ENCODE peak calls at places on chromosomes 5 and 9, in six cellular contexts. W is GM23338, I is A549, R is K562, T is HCT116, J is Panc1. V is an unnamed sample.

GRCh38 chr5:115657125-115657882 is 31.5 kb upstream of the TMED7 start:
- DNase-seq in W (no peak), R (no peak), I (no peak), T (no peak), J (no peak), V (no peak)

GRCh38 chr5:133247881-133248642 is 196.2 kb downstream of the HSPA4 start:
- DNase-seq in I (peak; percentile 73), W (peak; percentile 81), J (no peak), R (peak; percentile 83), T (peak; percentile 60), V (no peak)

GRCh38 chr9:118522093-118523028 is 818.2 kb downstream of the TLR4 start:
- DNase-seq in T (no peak), J (peak; percentile 28), W (peak; percentile 90), R (no peak), I (peak; percentile 20), V (peak; percentile 44)

GRCh38 chr5:113226337-113226736 is 208.5 kb downstream of the TSSK1B start:
- DNase-seq in R (no peak), J (no peak), T (no peak), W (no peak), I (no peak), V (no peak)

GRCh38 chr5:29054282-29054681 is 2015.9 kb upstream of the CDH9 start:
- DNase-seq in R (no peak), I (no peak), T (no peak), J (no peak), W (peak; percentile 9), V (no peak)

GRCh38 chr9:133982971-133983720 is 9.0 kb downstream of the VAV2 start:
- DNase-seq in T (no peak), I (no peak), R (no peak), W (no peak), J (no peak), V (no peak)

GRCh38 chr9:23557691-23558090 is 268.3 kb downstream of the ELAVL2 start:
- DNase-seq in W (no peak), R (no peak), I (no peak), T (no peak), J (no peak), V (no peak)

GRCh38 chr5:11363779-11364178 is 540.5 kb downstream of the CTNND2 start:
- DNase-seq in R (no peak), I (no peak), T (no peak), J (no peak), W (no peak), V (no peak)

GRCh38 chr9:78210841-78211301 is 25.0 kb upstream of the CEP78 start:
- DNase-seq in T (no peak), W (no peak), J (no peak), I (no peak), R (no peak), V (no peak)

GRCh38 chr5:76426391-76426802 is 23.3 kb downstream of the IQGAP2 start:
- DNase-seq in J (no peak), T (no peak), W (peak; percentile 88), I (no peak), R (no peak), V (no peak)

GRCh38 chr5:37900692-37901091 is 60.9 kb upstream of the GDNF start:
- DNase-seq in W (peak; percentile 46), R (no peak), T (peak; percentile 10), J (no peak), I (no peak), V (no peak)

GRCh38 chr5:61330341-61330878 is 1.6 kb upstream of the ZSWIM6 start:
- DNase-seq in R (peak; percentile 14), J (no peak), I (peak; percentile 59), T (no peak), W (peak; percentile 77), V (peak; percentile 2)

GRCh38 chr5:33582417-33582816 is 141.7 kb downstream of the TARS1 start:
- DNase-seq in R (no peak), W (peak; percentile 21), J (no peak), I (no peak), T (no peak), V (no peak)

GRCh38 chr5:119378075-119378699 is 22.4 kb downstream of the TNFAIP8 start:
- DNase-seq in J (no peak), T (no peak), W (no peak), R (no peak), I (no peak), V (no peak)

GRCh38 chr9:8713149-8713856 is 913.7 kb upstream of the DMAC1 start:
- DNase-seq in T (no peak), I (no peak), J (no peak), R (no peak), W (no peak), V (no peak)

GRCh38 chr5:7397005-7397546 is 1.1 kb downstream of the ADCY2 start:
- DNase-seq in R (no peak), T (no peak), J (no peak), I (no peak), W (no peak), V (no peak)

GRCh38 chr5:113488645-113489184 is 462 bp upstream of the MCC start:
- DNase-seq in J (no peak), T (peak; percentile 8), I (no peak), R (no peak), W (no peak), V (no peak)

GRCh38 chr5:79505138-79505537 is 8.8 kb downstream of the HOMER1 start:
- DNase-seq in J (no peak), T (no peak), W (no peak), I (no peak), R (peak; percentile 27), V (no peak)

GRCh38 chr5:64166201-64166959 is 737 bp downstream of the RNF180 start:
- DNase-seq in I (peak; percentile 4), T (no peak), J (no peak), R (no peak), W (peak; percentile 52), V (no peak)

GRCh38 chr5:6714221-6715041 is 1.2 kb downstream of the TENT4A start:
- DNase-seq in T (no peak), J (no peak), R (peak; percentile 67), I (peak; percentile 38), W (peak; percentile 35), V (no peak)

GRCh38 chr5:141050622-141051525 is at the start of gene PCDHB1:
- DNase-seq in T (no peak), R (no peak), I (no peak), W (peak; percentile 73), J (no peak), V (no peak)

DNA sequence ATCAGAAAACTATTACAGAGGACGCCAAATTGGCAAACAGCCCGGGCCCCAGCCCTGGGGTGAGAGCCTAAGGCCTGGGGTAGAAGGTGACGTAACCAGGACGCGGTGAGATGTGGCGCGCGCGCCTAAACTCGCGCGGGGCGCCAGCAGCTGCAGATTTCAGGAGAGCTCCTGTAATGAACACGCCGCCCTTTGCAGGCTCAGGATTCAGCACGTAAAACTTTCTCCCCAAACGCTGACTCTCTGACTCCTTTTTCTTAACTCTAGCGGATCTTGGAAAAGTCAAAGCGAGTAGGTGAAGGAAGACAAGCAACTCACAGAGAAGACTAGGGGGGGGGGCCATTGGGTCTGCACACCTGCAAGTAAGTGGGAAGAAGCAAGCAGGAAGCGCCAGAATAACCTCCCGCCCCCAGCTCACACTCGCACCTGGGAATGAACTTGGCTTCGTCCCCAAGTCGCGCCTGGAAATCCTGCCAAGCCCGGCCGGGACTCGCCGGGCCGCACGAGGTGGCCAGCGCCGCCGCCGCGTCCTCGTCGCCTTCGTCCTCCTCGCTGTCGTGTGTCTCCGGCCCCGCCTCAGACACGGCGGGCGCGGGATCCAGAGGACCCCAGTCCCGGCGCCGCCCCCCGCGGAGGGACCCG is 810 bp downstream of the RASEF start:
- DNase-seq in J (no peak), T (no peak), I (peak; percentile 62), W (peak; percentile 71), R (no peak), V (no peak)
- H3K4me3 ChIP-seq in J (peak overlapping the region; percentile 44), T (no peak overlapping the region), I (peak overlapping the region; percentile 78), W (peak overlapping the region; percentile 45), R (no peak overlapping the region), V (no peak overlapping the region)

GRCh38 chr5:111743993-111744392 is 13.0 kb downstream of the NREP start:
- DNase-seq in R (no peak), J (no peak), I (no peak), T (no peak), W (no peak), V (no peak)
- TF ChIP-seq REST in R (no peak), J (no peak), I (no peak), T (no peak), W (no peak), V (no peak)

DNA sequence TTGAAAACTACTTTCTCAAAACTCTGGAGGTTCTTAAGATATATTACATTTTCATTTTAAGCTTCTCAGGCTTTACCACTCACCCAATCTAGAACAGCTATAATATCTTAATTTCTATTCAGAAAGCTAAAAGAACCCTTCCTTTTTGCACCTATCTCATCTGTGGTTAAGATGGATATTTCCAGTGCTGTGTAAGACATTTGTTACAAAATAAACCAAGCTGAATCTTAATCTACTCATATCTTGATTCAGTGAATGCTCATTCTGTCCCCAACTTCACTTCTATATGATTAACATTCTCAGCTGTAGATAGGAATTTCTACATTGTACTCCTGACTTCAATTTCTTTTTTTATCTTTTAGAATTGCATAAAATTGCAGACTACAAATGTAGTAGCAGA is 15.0 kb downstream of the ABHD17B start:
- DNase-seq in I (no peak), T (no peak), W (no peak), J (no peak), R (no peak), V (no peak)
- H3K4me3 ChIP-seq in I (no peak overlapping the region), T (no peak overlapping the region), W (no peak overlapping the region), J (no peak overlapping the region), R (no peak overlapping the region), V (no peak overlapping the region)

GRCh38 chr5:15377573-15378340 is 122.2 kb upstream of the FBXL7 start:
- DNase-seq in T (no peak), I (no peak), J (no peak), W (no peak), R (no peak), V (no peak)

GRCh38 chr5:15376803-15377202 is 123.2 kb upstream of the FBXL7 start:
- DNase-seq in I (no peak), T (no peak), R (no peak), J (no peak), W (no peak), V (no peak)

GRCh38 chr5:15374886-15375285 is 125.1 kb upstream of the FBXL7 start:
- DNase-seq in W (no peak), T (no peak), R (no peak), I (no peak), J (no peak), V (no peak)

GRCh38 chr5:15375557-15375956 is 124.4 kb upstream of the FBXL7 start:
- DNase-seq in J (no peak), I (no peak), W (no peak), T (no peak), R (no peak), V (no peak)

GRCh38 chr5:15376088-15376487 is 123.9 kb upstream of the FBXL7 start:
- DNase-seq in J (no peak), R (no peak), W (no peak), T (no peak), I (no peak), V (no peak)
- TF ChIP-seq REST in J (no peak), R (no peak), W (no peak), T (no peak), I (no peak), V (no peak)

GRCh38 chr9:18905883-18906649 is 126.9 kb downstream of the SAXO1 start:
- DNase-seq in R (no peak), J (no peak), I (no peak), T (no peak), W (no peak), V (no peak)
- H3K4me3 ChIP-seq in R (no peak overlapping the region), J (no peak overlapping the region), I (no peak overlapping the region), T (no peak overlapping the region), W (no peak overlapping the region), V (no peak overlapping the region)

GRCh38 chr9:116027096-116027495 is 126.5 kb upstream of the PAPPA start:
- DNase-seq in I (no peak), W (peak; percentile 11), T (no peak), J (no peak), R (no peak), V (no peak)
- TF ChIP-seq REST in I (no peak), W (no peak), T (no peak), J (no peak), R (no peak), V (no peak)